ENCODE peak calls at places on chromosome 19, in ten cellular contexts. B is progenitor cell of endocrine pancreas; W is heart right ventricle; N is memory B cell; J is fibroblast of mammary gland; M is stimulated activated CD4-positive, alpha-beta T cell treated with anti-CD3 and anti-CD28 coated beads, Interleukin-15, amount 100 ng/mL, for 1 hour; Q is lung microvascular endothelial cell; V is omental fat pad; I is GM12892; P is NCI-H69. C is an unnamed sample.

GRCh38 chr19:13117176-13117771 is 734 bp upstream of the TRMT1 start:
- DNase-seq in N (peak), J (no peak), B (no peak), M (no peak), V (no peak), Q (no peak), P (no peak), I (no peak), W (no peak), C (no peak)

GRCh38 chr19:2487780-2488330 is 11.9 kb downstream of the GADD45B start:
- DNase-seq in P (no peak), W (no peak), I (peak), J (no peak), N (no peak), B (no peak), V (no peak), M (no peak), Q (no peak), C (peak)

GRCh38 chr19:53808710-53809125 is 15.4 kb downstream of the NLRP12 start:
- DNase-seq in M (no peak), W (no peak), B (no peak), V (no peak), Q (peak), I (no peak), P (peak), N (no peak), J (peak), C (no peak)

GRCh38 chr19:2475018-2475701 is 767 bp upstream of the GADD45B start:
- DNase-seq in B (no peak), I (no peak), V (no peak), M (peak), P (peak), W (peak), Q (peak), N (peak), J (peak), C (peak)

GRCh38 chr19:40542197-40542859 is 34.3 kb upstream of the SHKBP1 start:
- DNase-seq in V (no peak), M (no peak), W (peak), P (peak), B (no peak), Q (no peak), N (no peak), I (no peak), J (peak), C (no peak)

GRCh38 chr19:46721269-46722003 is 4.5 kb upstream of the PRKD2 start:
- DNase-seq in W (no peak), V (no peak), M (no peak), N (no peak), P (no peak), J (no peak), B (no peak), I (no peak), Q (no peak), C (peak)

GRCh38 chr19:47156861-47157454 is 26.3 kb downstream of the SAE1 start:
- DNase-seq in J (no peak), W (no peak), N (no peak), M (no peak), P (peak), I (no peak), V (no peak), Q (no peak), B (no peak), C (no peak)

GRCh38 chr19:35476149-35476548 is 14.1 kb downstream of the KRTDAP start:
- DNase-seq in Q (no peak), P (peak), N (no peak), I (no peak), V (no peak), M (no peak), B (no peak), J (no peak), W (no peak), C (peak)

GRCh38 chr19:33988601-33989000 is 183.7 kb upstream of the LSM14A start:
- DNase-seq in Q (no peak), B (no peak), I (no peak), M (no peak), V (no peak), W (no peak), N (no peak), J (no peak), P (no peak), C (no peak)

GRCh38 chr19:51163257-51163656 is 21.2 kb downstream of the SIGLEC7 start:
- DNase-seq in Q (no peak), J (no peak), P (no peak), I (no peak), M (no peak), W (no peak), V (no peak), B (no peak), N (no peak), C (no peak)

GRCh38 chr19:5249526-5249925 is 91.1 kb downstream of the PTPRS start:
- DNase-seq in M (no peak), I (no peak), N (no peak), P (no peak), V (no peak), Q (no peak), J (no peak), W (no peak), B (no peak), C (no peak)

GRCh38 chr19:47228168-47228936 is 2.6 kb downstream of the BBC3 start:
- DNase-seq in J (no peak), I (no peak), N (peak), B (peak), W (no peak), P (peak), V (no peak), M (no peak), Q (peak), C (peak)

GRCh38 chr19:41934849-41935374 is 6.7 kb upstream of the ERFL start:
- DNase-seq in J (peak), I (peak), W (peak), Q (peak), M (peak), B (peak), P (peak), V (peak), N (peak), C (peak)

GRCh38 chr19:3065675-3066357 is 3.5 kb upstream of the TLE5 start:
- DNase-seq in V (no peak), P (peak), B (peak), W (no peak), Q (no peak), M (no peak), I (peak), J (no peak), N (peak), C (no peak)

C was measured in H1.